ENCODE peak calls at places on chromosomes 13 and 19, in four cellular contexts. V, S, M and Y are unnamed samples.

GRCh38 chr19:7654401-7654800 is 14.4 kb upstream of the RETN start:
- DNase-seq in V (no peak), S (no peak), M (no peak), Y (no peak)

GRCh38 chr19:16326401-16327130 is 1.9 kb downstream of the KLF2 start:
- DNase-seq in V (no peak), S (no peak), M (no peak), Y (no peak)

GRCh38 chr13:109941951-109942350 is 155.6 kb upstream of the IRS2 start:
- DNase-seq in V (no peak), S (no peak), M (no peak), Y (no peak)

GRCh38 chr13:99758465-99759162 is 213.0 kb downstream of the ZIC5 start:
- DNase-seq in V (no peak), S (no peak), M (no peak), Y (no peak)

GRCh38 chr13:78465250-78465649 is 138.1 kb downstream of the POU4F1 start:
- DNase-seq in V (no peak), S (no peak), M (no peak), Y (no peak)

GRCh38 chr19:5398693-5399057 is 56.5 kb upstream of the ZNRF4 start:
- DNase-seq in V (no peak), S (no peak), M (no peak), Y (no peak)

GRCh38 chr19:58218899-58219298 is 9.8 kb upstream of the ZNF544 start:
- DNase-seq in V (peak), S (no peak), M (no peak), Y (peak)

GRCh38 chr13:28181413-28181812 is 43.1 kb downstream of the PAN3 start:
- DNase-seq in V (no peak), S (no peak), M (no peak), Y (no peak)

GRCh38 chr19:1929051-1929742 is 11.8 kb upstream of the CSNK1G2 start:
- DNase-seq in V (peak), S (no peak), M (peak), Y (peak)

GRCh38 chr19:7442423-7442822 is 46.4 kb downstream of the PEX11G start:
- DNase-seq in V (no peak), S (no peak), M (no peak), Y (no peak)

GRCh38 chr13:35697281-35697680 is 220.8 kb upstream of the MAB21L1 start:
- DNase-seq in V (no peak), S (no peak), M (no peak), Y (no peak)

GRCh38 chr19:53927745-53928144 is 18.7 kb downstream of the CACNG7 start:
- DNase-seq in V (peak), S (no peak), M (peak), Y (peak)

GRCh38 chr13:24997367-24997967 is 98.5 kb upstream of the PABPC3 start:
- DNase-seq in V (peak), S (no peak), M (peak), Y (peak)
- TF ChIP-seq FOXK2 in V (no peak), S (no peak), M (no peak), Y (no peak)

GRCh38 chr13:26310003-26310402 is 56.1 kb downstream of the CDK8 start:
- DNase-seq in V (no peak), S (no peak), M (no peak), Y (no peak)

GRCh38 chr13:26308836-26309235 is 54.9 kb downstream of the CDK8 start:
- DNase-seq in V (no peak), S (no peak), M (no peak), Y (no peak)

GRCh38 chr13:26307701-26308100 is 53.8 kb downstream of the CDK8 start:
- DNase-seq in V (no peak), S (no peak), M (no peak), Y (no peak)

GRCh38 chr13:26308250-26308649 is 54.3 kb downstream of the CDK8 start:
- DNase-seq in V (no peak), S (no peak), M (no peak), Y (no peak)

DNA sequence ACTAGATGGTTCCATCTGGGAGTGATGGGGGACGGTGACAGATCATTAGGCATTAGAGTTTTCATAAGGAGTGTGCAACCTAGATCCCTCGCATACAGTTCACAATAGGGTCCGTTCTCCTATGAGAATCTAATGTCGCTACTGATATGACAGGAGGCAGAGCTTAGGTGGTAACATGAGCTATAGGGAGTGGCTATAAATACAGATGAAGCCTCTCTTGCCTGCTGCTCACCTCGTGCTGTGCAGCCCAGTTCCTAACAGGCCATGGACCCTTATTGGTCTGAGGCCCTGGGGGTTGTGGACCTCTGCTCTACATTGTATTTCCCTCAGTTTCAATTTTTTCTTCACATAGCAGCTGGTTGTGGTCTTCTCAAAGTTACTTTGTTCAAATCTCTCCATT is 56.5 kb downstream of the CDK8 start:
- DNase-seq in V (no peak), S (no peak), M (no peak), Y (no peak)
- TF ChIP-seq FOXK2 in V (no peak), S (no peak), M (no peak), Y (no peak)

DNA sequence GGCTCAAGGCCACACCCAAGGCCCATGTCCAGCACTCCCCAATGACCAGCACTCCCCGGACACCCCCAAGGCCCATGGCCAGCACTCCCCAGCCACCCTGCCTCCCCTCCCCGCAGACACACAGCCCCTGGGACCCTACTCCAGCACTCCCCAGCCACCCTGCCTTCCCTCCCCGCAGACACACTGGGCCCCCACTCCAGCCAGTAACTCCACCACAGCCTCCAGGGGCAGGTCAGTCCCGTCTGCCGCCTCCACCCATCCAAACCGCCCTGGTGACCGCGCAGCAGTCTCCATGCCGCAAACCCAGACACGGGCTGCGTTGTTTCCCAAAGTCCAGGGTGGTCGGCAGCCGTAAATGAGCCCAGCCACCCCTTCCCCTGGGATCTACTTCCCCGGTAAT is 70.7 kb downstream of the SPACA7 start:
- DNase-seq in V (no peak), S (no peak), M (no peak), Y (no peak)
- TF ChIP-seq FOXK2 in V (no peak), S (no peak), M (no peak), Y (no peak)

GRCh38 chr19:48244289-48244688 is 11.4 kb downstream of the CARD8 start:
- DNase-seq in V (no peak), S (no peak), M (no peak), Y (no peak)
- TF ChIP-seq FOXK2 in V (no peak), S (no peak), M (no peak), Y (no peak)

GRCh38 chr13:49521216-49521615 is 25.5 kb downstream of the PHF11 start:
- DNase-seq in V (no peak), S (no peak), M (no peak), Y (no peak)
- TF ChIP-seq FOXK2 in V (no peak), S (no peak), M (no peak), Y (no peak)

GRCh38 chr19:49423985-49424303 is 703 bp upstream of the PTH2 start:
- DNase-seq in V (no peak), S (no peak), M (no peak), Y (no peak)

GRCh38 chr19:49421039-49421877 is 2.0 kb downstream of the PTH2 start:
- DNase-seq in V (no peak), S (no peak), M (peak), Y (peak)

GRCh38 chr19:49421878-49422202 is 1.4 kb downstream of the PTH2 start:
- DNase-seq in V (no peak), S (no peak), M (no peak), Y (no peak)

GRCh38 chr19:49423278-49423984 is at the start of gene PTH2:
- DNase-seq in V (no peak), S (no peak), M (no peak), Y (peak)

DNA sequence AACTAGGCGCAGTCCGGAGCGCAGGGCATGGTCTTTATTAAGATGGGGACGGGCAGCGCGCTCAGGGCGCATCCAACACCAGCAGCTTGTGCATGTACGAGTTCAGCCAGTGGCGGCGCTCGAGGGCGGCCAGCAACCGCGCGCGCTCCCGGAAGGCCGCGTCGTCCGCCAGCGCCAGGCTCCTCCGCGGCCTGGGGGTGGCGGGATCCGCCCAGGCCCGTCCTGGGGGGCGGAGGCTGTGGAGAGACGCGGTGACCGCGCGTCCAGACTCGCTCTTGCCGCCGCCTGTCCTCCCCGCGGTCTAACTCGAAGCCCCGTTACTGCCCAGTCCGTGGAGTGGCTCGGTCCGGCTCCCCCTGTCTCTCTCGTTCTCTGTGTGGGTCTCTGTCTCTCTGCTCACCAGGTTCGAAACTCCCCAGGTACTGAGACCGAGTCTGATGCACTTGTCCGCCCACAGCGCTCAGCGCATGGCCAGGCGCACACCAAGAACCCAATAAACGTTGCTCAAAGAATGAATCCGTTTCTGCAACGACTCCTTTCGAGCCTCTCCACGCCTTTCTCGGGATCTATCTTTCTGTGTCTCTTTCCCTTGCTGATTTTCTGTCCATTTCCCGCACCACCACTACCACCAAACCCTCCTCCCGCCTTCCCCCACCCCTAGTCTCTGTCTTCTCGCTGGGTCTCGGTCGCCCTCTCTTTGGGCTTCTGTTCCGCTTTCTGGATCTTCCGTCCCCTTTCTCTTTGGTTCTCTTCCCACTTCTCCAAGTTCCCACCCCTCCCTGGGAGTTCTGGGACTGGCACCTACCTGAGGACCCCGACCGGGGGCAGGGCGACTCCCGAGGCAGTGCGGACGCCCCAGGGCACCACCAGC is 599 bp downstream of the PTH2 start:
- DNase-seq in V (no peak), S (no peak), M (peak), Y (peak)
- TF ChIP-seq FOXK2 in V (no peak), S (no peak), M (no peak), Y (no peak)

DNA sequence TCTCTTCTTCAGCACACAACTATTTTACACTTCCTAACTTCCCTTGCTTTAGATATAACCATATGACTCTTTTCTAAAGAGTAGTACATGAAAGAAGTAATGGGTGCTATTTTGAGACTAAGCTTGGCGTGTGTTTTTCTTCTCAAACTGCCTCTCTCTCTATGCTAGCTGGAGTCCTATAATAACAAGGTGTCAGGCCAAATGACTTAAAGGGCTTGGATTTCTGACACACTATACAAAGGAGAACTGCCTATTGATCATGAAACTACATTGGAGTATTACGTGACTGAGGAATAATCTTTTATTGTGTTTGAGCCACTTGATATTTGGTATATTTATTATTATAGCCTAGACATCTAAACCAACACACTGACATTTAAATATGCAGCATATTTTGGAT is 1330.2 kb upstream of the SPRY2 start:
- DNase-seq in V (no peak), S (no peak), M (no peak), Y (no peak)
- TF ChIP-seq FOXK2 in V (no peak), S (no peak), M (no peak), Y (no peak)